ENCODE peak calls at places on chromosome 20, in five cellular contexts. J, N, Z, L and C are unnamed samples.
A peak's percentile ranks its signal among the peaks of the same experiment; 100 is the strongest.

GRCh38 chr20:4661191-4661590 is 60.5 kb upstream of the PRND start:
- DNase-seq in J (no peak), N (no peak), Z (no peak), L (no peak), C (peak; percentile 65)

GRCh38 chr20:64041781-64042771 is 6.1 kb downstream of the C20orf204 start:
- DNase-seq in N (no peak), Z (no peak), L (no peak), J (no peak), C (no peak)

GRCh38 chr20:23227976-23228375 is 122.6 kb upstream of the NXT1 start:
- DNase-seq in J (no peak), Z (no peak), L (no peak), N (no peak), C (no peak)

GRCh38 chr20:40317156-40317790 is 371.8 kb downstream of the MAFB start:
- DNase-seq in J (no peak), L (no peak), Z (peak; percentile 62), N (no peak), C (no peak)

GRCh38 chr20:53399592-53400335 is 193.9 kb downstream of the ZNF217 start:
- DNase-seq in J (no peak), N (no peak), L (no peak), Z (no peak), C (no peak)

GRCh38 chr20:14521436-14521835 is 184.0 kb upstream of the FLRT3 start:
- DNase-seq in N (no peak), L (no peak), J (no peak), Z (no peak), C (no peak)

GRCh38 chr20:5100684-5101347 is 18.9 kb downstream of the PCNA start:
- DNase-seq in L (peak; percentile 68), J (peak; percentile 39), N (peak; percentile 72), Z (peak; percentile 39), C (peak; percentile 89)

GRCh38 chr20:17872434-17872833 is 96.2 kb downstream of the SNX5 start:
- DNase-seq in J (no peak), Z (no peak), L (no peak), N (no peak), C (peak; percentile 42)

GRCh38 chr20:34768105-34768504 is 57.3 kb downstream of the NCOA6 start:
- DNase-seq in Z (no peak), N (no peak), J (no peak), L (no peak), C (no peak)

GRCh38 chr20:23585808-23586734 is 17.8 kb upstream of the CST9L start:
- DNase-seq in J (no peak), N (no peak), Z (no peak), L (no peak), C (no peak)

GRCh38 chr20:54105653-54106052 is 35.3 kb upstream of the BCAS1 start:
- DNase-seq in N (no peak), L (no peak), J (no peak), Z (no peak), C (no peak)

GRCh38 chr20:400451-401275 is 7.4 kb upstream of the RBCK1 start:
- DNase-seq in J (no peak), N (no peak), L (no peak), Z (no peak), C (peak; percentile 12)

GRCh38 chr20:10511166-10511506 is 76.0 kb downstream of the SLX4IP start:
- DNase-seq in N (no peak), Z (no peak), J (no peak), L (no peak), C (no peak)

GRCh38 chr20:22374678-22375590 is 209.4 kb downstream of the FOXA2 start:
- DNase-seq in N (no peak), L (no peak), Z (no peak), J (no peak), C (no peak)

DNA sequence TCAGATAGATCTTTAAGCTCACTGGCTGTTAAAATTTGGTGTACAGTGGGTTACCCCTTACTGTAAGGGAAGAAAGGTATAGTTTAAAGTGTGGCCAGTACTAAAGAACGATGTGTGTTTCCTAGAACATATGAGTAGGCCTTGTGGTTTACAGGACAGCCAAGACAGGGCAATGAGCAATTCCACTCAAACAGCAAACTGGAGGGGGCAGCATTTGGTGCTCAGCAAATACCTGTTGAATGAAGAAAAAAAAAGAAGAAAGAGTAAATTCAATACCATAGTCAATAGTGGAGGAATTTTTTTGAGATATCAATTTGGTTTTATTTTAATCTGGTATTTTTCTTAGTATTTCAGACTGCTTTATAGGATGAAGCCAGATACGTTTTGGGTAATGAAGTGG is 3.8 kb upstream of the NCOA5 start:
- DNase-seq in Z (no peak), L (no peak), N (no peak), J (no peak), C (no peak)
- TF ChIP-seq CTCF in Z (no peak), L (no peak), N (no peak), J (no peak), C (no peak)

DNA sequence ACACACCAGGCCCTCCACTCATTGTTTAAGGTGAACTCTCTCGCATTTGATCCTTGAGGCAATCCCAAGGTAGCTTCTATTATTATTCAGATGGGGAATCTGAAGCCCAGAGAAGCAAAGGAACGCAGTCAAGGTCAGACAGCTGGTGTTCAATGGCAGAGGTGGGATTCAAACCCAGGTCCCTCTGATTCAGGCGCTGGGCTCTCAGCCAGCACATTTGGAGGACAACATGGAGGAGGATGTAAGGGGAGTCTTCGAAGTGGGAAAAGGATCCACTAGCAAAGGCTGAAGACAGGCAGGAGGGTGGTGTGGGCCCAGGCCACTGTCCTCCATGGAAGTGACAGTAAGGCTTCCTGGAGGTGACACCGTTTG is 13.9 kb upstream of the TTPAL start:
- DNase-seq in Z (no peak), N (no peak), L (no peak), J (no peak), C (no peak)
- H3K4me1 ChIP-seq in Z (no peaks in the 10 kb centered on the region), N (no peaks in the 10 kb centered on the region), L (no peaks in the 10 kb centered on the region), J (no peaks in the 10 kb centered on the region), C (peaks cover 6% of the 10 kb centered on the region)

DNA sequence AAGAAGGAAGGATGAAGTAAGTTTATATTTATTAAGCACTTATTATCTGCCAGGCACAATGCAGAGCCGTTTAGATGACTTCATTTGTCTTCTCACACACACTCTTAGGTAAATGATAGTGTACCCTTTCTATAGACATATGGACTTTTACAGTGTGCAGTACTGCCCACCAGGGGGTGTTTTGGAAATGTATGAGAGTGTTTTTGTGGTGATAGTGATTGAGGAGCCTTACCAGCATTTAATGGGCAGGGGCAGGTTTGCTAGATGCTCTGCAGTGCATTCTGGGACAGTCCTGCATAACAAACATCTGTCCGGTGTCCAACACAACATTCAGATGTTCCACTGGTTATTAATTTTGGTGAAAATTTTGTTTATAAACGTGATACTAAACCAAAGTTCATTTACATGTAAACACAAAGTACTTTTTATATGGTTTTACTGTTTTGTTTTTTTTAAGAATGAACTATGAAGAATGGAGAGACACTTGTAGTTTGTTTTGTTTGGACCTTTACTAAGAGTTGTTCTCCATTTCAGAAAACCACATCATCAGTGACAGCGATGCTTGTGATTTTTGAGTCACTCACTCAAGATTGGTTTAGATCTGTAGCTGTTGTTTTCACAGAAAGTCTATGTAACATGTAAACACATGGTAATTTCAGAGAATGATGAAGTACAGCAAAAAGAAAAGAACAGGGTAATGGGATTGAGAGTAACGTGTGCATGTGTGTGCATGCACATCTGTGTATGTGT is 19.9 kb downstream of the KCNS1 start:
- DNase-seq in N (no peak), L (peak; percentile 3), J (no peak), Z (no peak), C (peak; percentile 15)
- TF ChIP-seq CTCF in N (no peak), L (peak; percentile 60), J (peak; percentile 18), Z (no peak), C (no peak)

DNA sequence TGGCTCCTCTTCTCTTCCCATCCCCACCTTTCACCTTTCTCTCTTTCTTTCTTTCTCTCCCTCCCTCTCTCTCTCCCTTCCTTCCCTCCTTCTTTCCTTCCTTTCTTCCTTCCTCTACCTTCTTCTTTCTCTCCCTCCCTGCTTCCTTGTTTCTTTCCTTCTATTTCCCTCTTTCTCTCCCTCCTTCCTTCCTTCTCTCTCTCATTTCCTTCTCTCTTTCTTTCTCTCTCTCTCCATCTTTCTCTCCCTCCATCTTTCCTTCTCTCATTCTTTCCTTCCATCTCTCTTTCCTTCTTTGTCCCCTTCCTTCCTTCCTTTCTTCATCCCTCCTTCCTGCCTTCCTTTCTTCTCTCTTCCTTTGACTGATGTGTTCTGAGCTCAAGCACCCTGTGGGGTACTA is 1467.0 kb upstream of the DEFB115 start:
- DNase-seq in L (no peak), Z (no peak), J (no peak), N (no peak), C (no peak)
- H3K4me1 ChIP-seq in L (no peaks in the 10 kb centered on the region), Z (no peaks in the 10 kb centered on the region), J (no peaks in the 10 kb centered on the region), N (no peaks in the 10 kb centered on the region), C (no peaks in the 10 kb centered on the region)

DNA sequence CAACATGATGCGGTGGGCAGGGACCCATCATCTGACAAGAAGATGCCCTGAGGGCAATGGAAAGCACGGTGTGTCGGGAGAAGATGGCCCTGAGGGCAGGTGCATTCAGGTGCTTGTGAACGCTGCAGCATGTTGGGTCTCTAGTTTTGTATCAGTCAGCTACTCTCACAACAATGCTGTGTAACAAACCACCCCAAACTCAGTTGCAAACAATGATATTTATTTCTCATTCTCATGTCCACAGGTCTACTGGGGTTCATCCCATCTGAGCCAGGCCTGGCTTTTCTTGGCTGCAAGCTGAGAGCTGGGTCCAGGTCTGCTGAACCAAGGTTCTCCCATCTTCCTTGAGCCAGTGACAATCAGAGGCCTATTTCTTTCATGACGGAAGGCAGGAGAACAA is 461.6 kb downstream of the PREX1 start:
- DNase-seq in Z (no peak), J (no peak), L (no peak), N (no peak), C (no peak)
- TF ChIP-seq CTCF in Z (no peak), J (no peak), L (no peak), N (no peak), C (no peak)

DNA sequence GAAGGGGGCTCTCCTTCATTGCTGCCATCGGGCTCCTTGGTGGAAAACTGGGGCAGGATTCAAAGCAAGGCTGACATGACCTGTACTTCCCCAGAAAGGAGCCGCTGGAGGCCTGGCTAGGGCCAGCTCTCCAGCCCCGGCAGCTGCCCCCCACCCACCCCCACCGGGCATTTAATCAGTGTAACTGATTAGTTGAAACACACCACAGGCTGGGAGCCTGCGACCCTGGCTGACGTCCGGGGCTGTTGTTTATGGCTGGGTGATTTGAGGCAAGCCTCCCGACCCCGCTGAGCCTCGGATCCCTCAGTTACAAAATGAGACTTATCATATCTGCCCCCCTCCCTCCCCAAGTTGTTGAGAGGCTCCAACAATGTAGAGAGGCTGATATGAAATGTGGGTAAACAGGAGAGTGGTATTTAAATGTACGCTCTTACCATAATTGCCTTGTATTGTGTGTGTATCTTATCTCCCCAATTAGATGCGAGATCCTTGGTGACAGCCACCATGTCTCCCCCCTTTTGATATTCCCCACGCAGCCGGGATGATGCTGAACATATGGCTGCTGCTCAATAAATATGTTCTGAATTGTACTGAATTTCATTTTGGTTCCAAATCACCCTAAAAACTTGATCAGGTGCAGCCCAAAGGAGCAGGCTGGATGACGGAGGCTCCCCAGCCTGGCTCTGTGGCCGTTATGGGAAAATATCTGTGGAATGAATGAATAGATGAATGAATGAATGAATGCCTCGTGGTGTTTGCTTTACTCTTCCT is 31.7 kb upstream of the APCDD1L start:
- DNase-seq in L (no peak), N (no peak), Z (no peak), J (no peak), C (no peak)
- H3K4me1 ChIP-seq in L (peaks cover 8% of the 10 kb centered on the region), N (no peaks in the 10 kb centered on the region), Z (no peaks in the 10 kb centered on the region), J (no peaks in the 10 kb centered on the region), C (no peaks in the 10 kb centered on the region)

GRCh38 chr20:37757550-37757949 is 63.7 kb downstream of the CTNNBL1 start:
- DNase-seq in L (peak; percentile 16), J (no peak), Z (no peak), N (no peak), C (no peak)
- TF ChIP-seq CTCF in L (no peak), J (no peak), Z (no peak), N (no peak), C (no peak)

GRCh38 chr20:19802492-19803158 is 44.6 kb downstream of the RIN2 start:
- DNase-seq in N (no peak), L (peak; percentile 39), J (no peak), Z (no peak), C (peak; percentile 53)
- H3K4me1 ChIP-seq in N (peaks cover 10% of the 10 kb centered on the region), L (peaks cover 23% of the 10 kb centered on the region), J (no peaks in the 10 kb centered on the region), Z (peaks cover 12% of the 10 kb centered on the region), C (peaks cover 15% of the 10 kb centered on the region)

GRCh38 chr20:62850333-62850974 is 11.2 kb downstream of the TCFL5 start:
- DNase-seq in L (no peak), N (no peak), J (no peak), Z (no peak), C (no peak)
- TF ChIP-seq CTCF in L (no peak), N (no peak), J (no peak), Z (no peak), C (no peak)